ENCODE peak calls at places on chromosomes 5 and 9, in four cellular contexts. H is K562, C is H1, O is SK-N-SH. Y is an unnamed sample.

GRCh38 chr9:112323378-112323854 is 10.0 kb downstream of the PTBP3 start:
- DNase-seq in O (no peak), H (no peak), C (no peak), Y (no peak)

GRCh38 chr9:83147487-83148149 is 84.7 kb upstream of the RASEF start:
- DNase-seq in C (no peak), H (no peak), O (no peak), Y (no peak)

GRCh38 chr9:121861501-121862180 is 210.2 kb downstream of the DAB2IP start:
- DNase-seq in O (peak; percentile 61), C (no peak), H (peak; percentile 61), Y (peak; percentile 64)

GRCh38 chr9:14942037-14942436 is 31.8 kb upstream of the FREM1 start:
- DNase-seq in H (no peak), O (no peak), C (no peak), Y (no peak)

GRCh38 chr5:177410575-177410974 is 1.2 kb upstream of the F12 start:
- DNase-seq in H (no peak), O (no peak), C (no peak), Y (no peak)

GRCh38 chr5:177310332-177310731 is 1.4 kb downstream of the MXD3 start:
- DNase-seq in H (no peak), C (no peak), O (no peak), Y (no peak)

GRCh38 chr5:17895296-17896058 is 261.2 kb downstream of the TAF11L14 start:
- DNase-seq in C (no peak), O (no peak), H (no peak), Y (no peak)

GRCh38 chr9:32405506-32405905 is 21.1 kb downstream of the ACO1 start:
- DNase-seq in C (no peak), H (no peak), O (no peak), Y (no peak)

GRCh38 chr5:135743684-135744083 is 90.8 kb upstream of the SLC25A48 start:
- DNase-seq in C (no peak), O (peak; percentile 63), H (no peak), Y (no peak)

GRCh38 chr5:100566382-100567141 is 31.4 kb downstream of the FAM174A start:
- DNase-seq in H (no peak), O (no peak), C (no peak), Y (no peak)

GRCh38 chr9:95137587-95138145 is 179.8 kb downstream of the FANCC start:
- DNase-seq in C (no peak), O (no peak), H (no peak), Y (no peak)

GRCh38 chr5:145450286-145450969 is 384.7 kb downstream of the PRELID2 start:
- DNase-seq in H (no peak), O (no peak), C (no peak), Y (no peak)

GRCh38 chr5:141521244-141521781 is 32.4 kb downstream of the PCDHGC5 start:
- DNase-seq in H (peak; percentile 36), O (no peak), C (no peak), Y (no peak)

GRCh38 chr9:86766912-86767311 is 180.4 kb downstream of the GAS1 start:
- DNase-seq in H (no peak), C (peak; percentile 7), O (no peak), Y (no peak)

GRCh38 chr5:36788365-36788764 is 88.2 kb upstream of the NIPBL start:
- DNase-seq in O (no peak), H (no peak), C (no peak), Y (no peak)

GRCh38 chr9:126459546-126459945 is 132.9 kb downstream of the MVB12B start:
- DNase-seq in C (no peak), H (no peak), O (no peak), Y (no peak)

GRCh38 chr5:132010645-132011560 is 555 bp downstream of the ACSL6 start:
- DNase-seq in O (no peak), H (peak; percentile 32), C (no peak), Y (peak; percentile 23)

GRCh38 chr5:132011561-132012384 is at the start of gene ACSL6:
- DNase-seq in H (peak; percentile 69), O (peak; percentile 89), C (no peak), Y (peak; percentile 57)

GRCh38 chr5:132013711-132014110 is 2.3 kb upstream of the ACSL6 start:
- DNase-seq in O (no peak), C (no peak), H (no peak), Y (no peak)

GRCh38 chr5:132013006-132013689 is 1.7 kb upstream of the ACSL6 start:
- DNase-seq in H (no peak), O (no peak), C (no peak), Y (peak; percentile 5)

DNA sequence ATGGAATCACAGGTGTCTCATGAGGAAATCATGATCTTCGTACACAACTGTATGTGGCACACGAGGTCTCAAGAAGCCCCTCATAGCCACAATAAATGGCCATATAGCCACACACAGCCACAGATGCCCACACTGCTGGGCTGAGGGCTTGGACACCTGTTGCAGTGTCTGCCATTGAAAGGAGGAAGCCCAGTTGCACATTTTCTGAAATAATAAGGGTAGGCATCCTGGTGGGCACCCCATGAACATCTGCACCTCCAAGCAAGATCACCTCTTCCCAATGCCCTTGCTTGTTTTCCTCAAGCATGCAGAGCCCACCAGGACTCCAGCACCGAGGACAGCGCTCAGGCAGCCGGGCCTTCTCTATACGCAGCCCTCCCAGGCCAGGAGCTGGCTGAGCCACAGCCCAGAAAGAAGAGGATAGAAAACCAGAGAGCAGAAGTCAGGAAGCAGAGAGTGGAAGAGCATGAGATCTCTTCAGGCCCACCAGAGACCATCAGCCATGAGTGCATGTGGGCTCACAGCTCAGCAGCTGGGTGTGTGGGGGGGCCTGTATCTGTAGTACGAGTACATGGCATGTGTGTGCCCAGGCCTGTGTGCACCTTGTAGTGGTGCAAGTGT is 1.0 kb upstream of the ACSL6 start:
- DNase-seq in C (no peak), O (no peak), H (peak; percentile 51), Y (peak; percentile 84)
- TF ChIP-seq TEAD4 in C (no peak), O (no peak), H (no peak), Y (peak; percentile 90)

GRCh38 chr5:32283539-32284377 is 29.0 kb downstream of the MTMR12 start:
- DNase-seq in C (no peak), H (no peak), O (no peak), Y (no peak)
- TF ChIP-seq TEAD4 in C (no peak), H (no peak), O (no peak), Y (no peak)

GRCh38 chr5:1965860-1966396 is 83.2 kb upstream of the IRX4 start:
- DNase-seq in H (no peak), O (no peak), C (no peak), Y (no peak)
- TF ChIP-seq TEAD4 in H (no peak), O (no peak), C (no peak), Y (no peak)

GRCh38 chr9:27503623-27504022 is 20.5 kb upstream of the IFNK start:
- DNase-seq in H (no peak), C (no peak), O (no peak), Y (no peak)

GRCh38 chr9:27495480-27496133 is 28.5 kb upstream of the IFNK start:
- DNase-seq in O (no peak), C (no peak), H (no peak), Y (no peak)

GRCh38 chr9:27496134-27496504 is 28.0 kb upstream of the IFNK start:
- DNase-seq in C (no peak), H (no peak), O (no peak), Y (no peak)

GRCh38 chr9:27499481-27499880 is 24.6 kb upstream of the IFNK start:
- DNase-seq in H (no peak), C (no peak), O (no peak), Y (no peak)

GRCh38 chr9:27497883-27498553 is 26.1 kb upstream of the IFNK start:
- DNase-seq in O (no peak), C (no peak), H (no peak), Y (no peak)
- TF ChIP-seq TEAD4 in O (no peak), C (no peak), H (no peak), Y (no peak)

GRCh38 chr5:337565-338130 is 16.1 kb downstream of the AHRR start:
- DNase-seq in H (no peak), C (no peak), O (peak; percentile 33), Y (no peak)
- TF ChIP-seq TEAD4 in H (no peak), C (peak; percentile 96), O (no peak), Y (peak; percentile 50)

GRCh38 chr9:136235171-136235570 is 10.4 kb downstream of the QSOX2 start:
- DNase-seq in C (no peak), O (no peak), H (no peak), Y (no peak)
- TF ChIP-seq TEAD4 in C (no peak), O (no peak), H (no peak), Y (no peak)

GRCh38 chr5:142644640-142645361 is 41.1 kb downstream of the FGF1 start:
- DNase-seq in O (no peak), H (no peak), C (no peak), Y (no peak)
- TF ChIP-seq TEAD4 in O (peak; percentile 95), H (no peak), C (no peak), Y (no peak)

Y was measured in WTC11.